ENCODE peak calls at places on chromosomes 11 and 22, in seven cellular contexts. One of them, this sample, is unnamed.

GRCh38 chr11:45934580-45935318 is 12.3 kb downstream of the LARGE2 start:
- DNase-seq in right atrium auricular region: no peak
- DNase-seq in HuH-7.5: no peak
- DNase-seq in A549: no peak
- DNase-seq in HCEC 1CT: no peak
- DNase-seq in activated effector memory CD4-positive, alpha-beta T cell treated with Interleukin-2 at 50 U/mL for 16 hours: no peak
- DNase-seq in lung microvascular endothelial cell: no peak
- DNase-seq in this sample: no peak

GRCh38 chr11:63839508-63840355 is 822 bp downstream of the MARK2 start:
- DNase-seq in right atrium auricular region: no peak
- DNase-seq in HuH-7.5: no peak
- DNase-seq in A549: no peak
- DNase-seq in HCEC 1CT: no peak
- DNase-seq in activated effector memory CD4-positive, alpha-beta T cell treated with Interleukin-2 at 50 U/mL for 16 hours: no peak
- DNase-seq in lung microvascular endothelial cell: peak
- DNase-seq in this sample: no peak

GRCh38 chr11:128692750-128693578 is 908 bp upstream of the FLI1 start:
- DNase-seq in right atrium auricular region: no peak
- DNase-seq in HuH-7.5: no peak
- DNase-seq in A549: peak
- DNase-seq in HCEC 1CT: peak
- DNase-seq in activated effector memory CD4-positive, alpha-beta T cell treated with Interleukin-2 at 50 U/mL for 16 hours: no peak
- DNase-seq in lung microvascular endothelial cell: peak
- DNase-seq in this sample: peak

GRCh38 chr11:33893711-33894401 is 2.0 kb upstream of the LMO2 start:
- DNase-seq in right atrium auricular region: no peak
- DNase-seq in HuH-7.5: no peak
- DNase-seq in A549: no peak
- DNase-seq in HCEC 1CT: no peak
- DNase-seq in activated effector memory CD4-positive, alpha-beta T cell treated with Interleukin-2 at 50 U/mL for 16 hours: peak
- DNase-seq in lung microvascular endothelial cell: peak
- DNase-seq in this sample: no peak

GRCh38 chr11:47616726-47617416 is 22.7 kb upstream of the C1QTNF4 start:
- DNase-seq in right atrium auricular region: peak
- DNase-seq in HuH-7.5: no peak
- DNase-seq in A549: peak
- DNase-seq in HCEC 1CT: peak
- DNase-seq in activated effector memory CD4-positive, alpha-beta T cell treated with Interleukin-2 at 50 U/mL for 16 hours: no peak
- DNase-seq in lung microvascular endothelial cell: peak
- DNase-seq in this sample: peak

GRCh38 chr22:42280140-42280539 is 9.7 kb upstream of the TCF20 start:
- DNase-seq in right atrium auricular region: no peak
- DNase-seq in HuH-7.5: no peak
- DNase-seq in A549: no peak
- DNase-seq in HCEC 1CT: no peak
- DNase-seq in activated effector memory CD4-positive, alpha-beta T cell treated with Interleukin-2 at 50 U/mL for 16 hours: no peak
- DNase-seq in lung microvascular endothelial cell: no peak
- DNase-seq in this sample: no peak

GRCh38 chr22:43883719-43884415 is 7.9 kb downstream of the PNPLA5 start:
- DNase-seq in right atrium auricular region: no peak
- DNase-seq in HuH-7.5: no peak
- DNase-seq in A549: no peak
- DNase-seq in HCEC 1CT: no peak
- DNase-seq in activated effector memory CD4-positive, alpha-beta T cell treated with Interleukin-2 at 50 U/mL for 16 hours: no peak
- DNase-seq in lung microvascular endothelial cell: no peak
- DNase-seq in this sample: no peak

GRCh38 chr11:78931891-78932290 is 357.2 kb upstream of the NARS2 start:
- DNase-seq in right atrium auricular region: no peak
- DNase-seq in HuH-7.5: no peak
- DNase-seq in A549: no peak
- DNase-seq in HCEC 1CT: no peak
- DNase-seq in activated effector memory CD4-positive, alpha-beta T cell treated with Interleukin-2 at 50 U/mL for 16 hours: no peak
- DNase-seq in lung microvascular endothelial cell: no peak
- DNase-seq in this sample: no peak

GRCh38 chr22:45008853-45009751 is 703 bp downstream of the PHF21B start:
- DNase-seq in right atrium auricular region: no peak
- DNase-seq in HuH-7.5: no peak
- DNase-seq in A549: peak
- DNase-seq in HCEC 1CT: no peak
- DNase-seq in activated effector memory CD4-positive, alpha-beta T cell treated with Interleukin-2 at 50 U/mL for 16 hours: no peak
- DNase-seq in lung microvascular endothelial cell: no peak
- DNase-seq in this sample: no peak

GRCh38 chr22:49626361-49627216 is 201.1 kb downstream of the BRD1 start:
- DNase-seq in right atrium auricular region: no peak
- DNase-seq in HuH-7.5: no peak
- DNase-seq in A549: no peak
- DNase-seq in HCEC 1CT: no peak
- DNase-seq in activated effector memory CD4-positive, alpha-beta T cell treated with Interleukin-2 at 50 U/mL for 16 hours: no peak
- DNase-seq in lung microvascular endothelial cell: no peak
- DNase-seq in this sample: no peak

GRCh38 chr11:113645593-113646349 is 60.3 kb downstream of the TMPRSS5 start:
- DNase-seq in right atrium auricular region: no peak
- DNase-seq in HuH-7.5: no peak
- DNase-seq in A549: no peak
- DNase-seq in HCEC 1CT: no peak
- DNase-seq in activated effector memory CD4-positive, alpha-beta T cell treated with Interleukin-2 at 50 U/mL for 16 hours: no peak
- DNase-seq in lung microvascular endothelial cell: no peak
- DNase-seq in this sample: no peak

GRCh38 chr11:6402561-6402981 is 12.3 kb downstream of the SMPD1 start:
- DNase-seq in right atrium auricular region: no peak
- DNase-seq in HuH-7.5: no peak
- DNase-seq in A549: no peak
- DNase-seq in HCEC 1CT: no peak
- DNase-seq in activated effector memory CD4-positive, alpha-beta T cell treated with Interleukin-2 at 50 U/mL for 16 hours: peak
- DNase-seq in lung microvascular endothelial cell: peak
- DNase-seq in this sample: no peak